ENCODE peak calls at places on chromosome 16, in six cellular contexts. N is heart right ventricle, Z is transverse colon, Q is A673, F is ACHN, P is T follicular helper cell. L is an unnamed sample.
A peak's percentile ranks its signal among the peaks of the same experiment; 100 is the strongest.

GRCh38 chr16:75106351-75107274 is 10.0 kb downstream of the LDHD start:
- DNase-seq in N (no peak), Z (no peak), Q (no peak), F (no peak), P (no peak), L (no peak)

GRCh38 chr16:28990375-28991040 is 5.7 kb downstream of the LAT start:
- DNase-seq in F (peak; percentile 19), N (no peak), P (peak; percentile 48), Q (no peak), Z (no peak), L (no peak)

GRCh38 chr16:1297413-1297773 is 12.0 kb upstream of the UBE2I start:
- DNase-seq in N (no peak), P (no peak), Q (no peak), Z (no peak), F (no peak), L (no peak)

GRCh38 chr16:62965831-62966230 is 929.6 kb upstream of the CDH8 start:
- DNase-seq in Z (no peak), Q (no peak), N (no peak), P (no peak), F (no peak), L (no peak)

GRCh38 chr16:81035398-81035974 is at the start of gene ATMIN:
- DNase-seq in Q (peak; percentile 93), N (peak; percentile 89), F (peak; percentile 95), P (peak; percentile 84), Z (peak; percentile 91), L (peak; percentile 80)

GRCh38 chr16:50802000-50802399 is 60.1 kb downstream of the CYLD start:
- DNase-seq in F (no peak), Q (no peak), N (no peak), P (no peak), Z (no peak), L (no peak)

GRCh38 chr16:67191995-67192681 is at the start of gene E2F4:
- DNase-seq in N (peak; percentile 92), Z (peak; percentile 93), F (peak; percentile 97), P (peak; percentile 73), Q (peak; percentile 95), L (peak; percentile 86)

GRCh38 chr16:31876955-31877828 is 3.6 kb downstream of the ZNF267 start:
- DNase-seq in Z (no peak), N (no peak), Q (no peak), F (peak; percentile 87), P (peak; percentile 33), L (peak; percentile 93)

GRCh38 chr16:89672177-89672941 is 14.1 kb upstream of the CDK10 start:
- DNase-seq in N (no peak), F (no peak), Z (no peak), Q (no peak), P (no peak), L (no peak)

GRCh38 chr16:85753559-85753958 is 2.7 kb upstream of the C16orf74 start:
- DNase-seq in Z (peak; percentile 31), Q (no peak), N (no peak), F (no peak), P (no peak), L (no peak)

GRCh38 chr16:30380072-30380471 is 2.3 kb downstream of the SEPTIN1 start:
- DNase-seq in Z (no peak), P (no peak), N (no peak), F (no peak), Q (no peak), L (no peak)

GRCh38 chr16:89478576-89479221 is 11.7 kb downstream of the ANKRD11 start:
- DNase-seq in Q (no peak), N (no peak), Z (no peak), F (no peak), P (no peak), L (peak; percentile 49)

GRCh38 chr16:31042866-31043265 is 9.5 kb downstream of the STX4 start:
- DNase-seq in P (no peak), F (no peak), N (no peak), Q (no peak), Z (no peak), L (no peak)

GRCh38 chr16:74608944-74609343 is 2.0 kb upstream of the GLG1 start:
- DNase-seq in P (peak; percentile 23), Q (peak; percentile 51), F (no peak), N (no peak), Z (no peak), L (no peak)

GRCh38 chr16:23074423-23074822 is 74.8 kb downstream of the USP31 start:
- DNase-seq in N (no peak), F (no peak), P (no peak), Q (no peak), Z (no peak), L (no peak)

GRCh38 chr16:67236551-67237395 is 9.8 kb downstream of the TMEM208 start:
- DNase-seq in N (peak; percentile 46), P (peak; percentile 67), Z (peak; percentile 41), F (peak; percentile 71), Q (peak; percentile 87), L (no peak)

GRCh38 chr16:29898786-29899515 is 399 bp downstream of the SEZ6L2 start:
- DNase-seq in Z (peak; percentile 69), P (no peak), N (no peak), Q (peak; percentile 27), F (peak; percentile 73), L (peak; percentile 56)

GRCh38 chr16:70779361-70779760 is 21.6 kb downstream of the VAC14 start:
- DNase-seq in Q (no peak), N (no peak), Z (no peak), P (no peak), F (no peak), L (no peak)

L was measured in kidney glomerular epithelial cell.